ENCODE peak calls at places on chromosome 11, in five cellular contexts. One of them, this sample, is unnamed.

GRCh38 chr11:114783805-114784204 is 105.5 kb downstream of the NXPE2 start:
- DNase-seq in AG04450: no peak
- DNase-seq in pancreas: no peak
- DNase-seq in AG10803: no peak
- DNase-seq in body of pancreas: no peak
- DNase-seq in this sample: no peak

GRCh38 chr11:72229336-72229924 is 4.9 kb downstream of the INPPL1 start:
- DNase-seq in AG04450: no peak
- DNase-seq in pancreas: no peak
- DNase-seq in AG10803: no peak
- DNase-seq in body of pancreas: no peak
- DNase-seq in this sample: no peak

GRCh38 chr11:100930185-100930778 is 199.3 kb downstream of the PGR start:
- DNase-seq in AG04450: no peak
- DNase-seq in pancreas: no peak
- DNase-seq in AG10803: peak
- DNase-seq in body of pancreas: no peak
- DNase-seq in this sample: no peak

GRCh38 chr11:115256326-115257197 is 247.7 kb downstream of the CADM1 start:
- DNase-seq in AG04450: no peak
- DNase-seq in pancreas: no peak
- DNase-seq in AG10803: no peak
- DNase-seq in body of pancreas: no peak
- DNase-seq in this sample: peak

GRCh38 chr11:66115638-66116410 is 45.8 kb downstream of the PACS1 start:
- DNase-seq in AG04450: no peak
- DNase-seq in pancreas: no peak
- DNase-seq in AG10803: no peak
- DNase-seq in body of pancreas: no peak
- DNase-seq in this sample: peak

GRCh38 chr11:132874638-132875037 is 657.7 kb downstream of the OPCML start:
- DNase-seq in AG04450: peak
- DNase-seq in pancreas: no peak
- DNase-seq in AG10803: peak
- DNase-seq in body of pancreas: no peak
- DNase-seq in this sample: no peak

GRCh38 chr11:132058211-132058772 is 687.9 kb downstream of the NTM start:
- DNase-seq in AG04450: no peak
- DNase-seq in pancreas: no peak
- DNase-seq in AG10803: peak
- DNase-seq in body of pancreas: no peak
- DNase-seq in this sample: no peak

GRCh38 chr11:9461760-9462134 is 935 bp downstream of the ZNF143 start:
- DNase-seq in AG04450: no peak
- DNase-seq in pancreas: no peak
- DNase-seq in AG10803: peak
- DNase-seq in body of pancreas: no peak
- DNase-seq in this sample: no peak

GRCh38 chr11:61477734-61478148 is 30.8 kb upstream of the LRRC10B start:
- DNase-seq in AG04450: no peak
- DNase-seq in pancreas: peak
- DNase-seq in AG10803: no peak
- DNase-seq in body of pancreas: peak
- DNase-seq in this sample: peak

GRCh38 chr11:58900479-58901420 is 38.5 kb upstream of the GLYATL1 start:
- DNase-seq in AG04450: peak
- DNase-seq in pancreas: peak
- DNase-seq in AG10803: peak
- DNase-seq in body of pancreas: peak
- DNase-seq in this sample: peak

GRCh38 chr11:73047773-73048371 is 94.2 kb downstream of the FCHSD2 start:
- DNase-seq in AG04450: no peak
- DNase-seq in pancreas: no peak
- DNase-seq in AG10803: no peak
- DNase-seq in body of pancreas: no peak
- DNase-seq in this sample: no peak

GRCh38 chr11:117993988-117994741 is 8.0 kb downstream of the IL10RA start:
- DNase-seq in AG04450: no peak
- DNase-seq in pancreas: no peak
- DNase-seq in AG10803: no peak
- DNase-seq in body of pancreas: no peak
- DNase-seq in this sample: no peak

GRCh38 chr11:67691149-67691548 is 16.7 kb upstream of the ALDH3B2 start:
- DNase-seq in AG04450: no peak
- DNase-seq in pancreas: no peak
- DNase-seq in AG10803: no peak
- DNase-seq in body of pancreas: no peak
- DNase-seq in this sample: no peak
- TF ChIP-seq CTCF in AG04450: peak
- TF ChIP-seq CTCF in pancreas: no peak
- TF ChIP-seq CTCF in AG10803: no peak
- TF ChIP-seq CTCF in body of pancreas: no peak
- TF ChIP-seq CTCF in this sample: no peak

DNA sequence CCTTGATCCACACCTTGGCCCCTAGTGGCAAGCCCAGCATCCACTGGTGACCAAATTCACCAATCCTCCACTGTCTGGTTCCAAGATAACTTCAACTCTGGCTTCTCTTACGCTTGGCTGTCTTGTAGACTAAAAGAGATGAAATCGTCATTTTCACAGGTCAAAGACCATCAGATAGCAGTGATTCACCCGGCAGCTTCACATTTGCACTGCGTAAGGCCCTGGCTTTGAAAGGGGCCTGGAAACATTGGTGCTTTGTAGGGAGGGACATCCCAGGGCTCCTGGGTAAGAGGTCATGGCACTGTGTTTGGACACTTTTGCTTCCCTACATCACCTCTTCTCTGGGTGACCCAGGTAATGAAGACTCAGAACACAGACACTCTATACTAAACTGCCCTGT is 30.1 kb upstream of the FADD start:
- DNase-seq in AG04450: no peak
- DNase-seq in pancreas: no peak
- DNase-seq in AG10803: no peak
- DNase-seq in body of pancreas: no peak
- DNase-seq in this sample: no peak
- TF ChIP-seq CTCF in AG04450: no peak
- TF ChIP-seq CTCF in pancreas: no peak
- TF ChIP-seq CTCF in AG10803: no peak
- TF ChIP-seq CTCF in body of pancreas: no peak
- TF ChIP-seq CTCF in this sample: no peak

DNA sequence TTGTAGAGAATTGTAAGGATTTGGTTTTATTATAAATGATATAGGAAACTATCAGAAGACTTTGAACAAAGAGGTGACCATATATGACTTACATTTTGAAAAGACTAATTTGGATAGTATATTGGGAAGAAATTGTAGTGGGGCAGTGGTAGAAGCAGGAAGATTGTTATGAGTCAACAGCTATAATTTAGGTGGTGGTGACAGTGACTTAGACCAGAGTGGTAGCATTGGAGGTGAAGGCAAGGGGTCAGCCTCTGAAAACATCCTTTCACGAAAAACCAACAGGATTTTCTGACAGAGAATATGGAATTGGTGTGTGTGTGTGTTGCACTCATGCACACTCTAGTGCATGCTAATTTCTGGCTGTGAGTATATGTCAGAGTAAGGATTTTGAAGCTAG is 8.1 kb upstream of the HBE1 start:
- DNase-seq in AG04450: no peak
- DNase-seq in pancreas: no peak
- DNase-seq in AG10803: no peak
- DNase-seq in body of pancreas: no peak
- DNase-seq in this sample: no peak
- TF ChIP-seq CTCF in AG04450: no peak
- TF ChIP-seq CTCF in pancreas: no peak
- TF ChIP-seq CTCF in AG10803: no peak
- TF ChIP-seq CTCF in body of pancreas: no peak
- TF ChIP-seq CTCF in this sample: no peak

GRCh38 chr11:86205415-86206268 is 38.9 kb upstream of the EED start:
- DNase-seq in AG04450: no peak
- DNase-seq in pancreas: no peak
- DNase-seq in AG10803: no peak
- DNase-seq in body of pancreas: no peak
- DNase-seq in this sample: no peak
- TF ChIP-seq CTCF in AG04450: no peak
- TF ChIP-seq CTCF in pancreas: no peak
- TF ChIP-seq CTCF in AG10803: no peak
- TF ChIP-seq CTCF in body of pancreas: no peak
- TF ChIP-seq CTCF in this sample: no peak

GRCh38 chr11:45181595-45182550 is 35.4 kb downstream of the PRDM11 start:
- DNase-seq in AG04450: no peak
- DNase-seq in pancreas: no peak
- DNase-seq in AG10803: no peak
- DNase-seq in body of pancreas: no peak
- DNase-seq in this sample: no peak
- TF ChIP-seq CTCF in AG04450: no peak
- TF ChIP-seq CTCF in pancreas: no peak
- TF ChIP-seq CTCF in AG10803: no peak
- TF ChIP-seq CTCF in body of pancreas: no peak
- TF ChIP-seq CTCF in this sample: no peak